ENCODE peak calls at places on chromosome 2, in five cellular contexts. O, T, V, G and X are unnamed samples.

GRCh38 chr2:15547100-15547499 is 14.0 kb downstream of the NBAS start:
- DNase-seq in V (no peak), O (no peak), G (no peak), T (no peak), X (no peak)

GRCh38 chr2:206212673-206213513 is 53.2 kb downstream of the EEF1B2 start:
- DNase-seq in V (no peak), O (no peak), G (no peak), T (no peak), X (no peak)

GRCh38 chr2:28565720-28566295 is 69.9 kb downstream of the PLB1 start:
- DNase-seq in V (no peak), T (no peak), G (no peak), O (no peak), X (no peak)

GRCh38 chr2:27059141-27059820 is 7.8 kb downstream of the AGBL5 start:
- DNase-seq in O (no peak), T (no peak), V (no peak), G (no peak), X (no peak)

GRCh38 chr2:94982661-94983060 is 42.8 kb upstream of the MAL start:
- DNase-seq in G (no peak), V (no peak), T (no peak), O (no peak), X (no peak)

GRCh38 chr2:110679337-110679707 is 1.5 kb upstream of the BUB1 start:
- DNase-seq in T (no peak), G (no peak), O (peak), V (no peak), X (no peak)

GRCh38 chr2:20190862-20191713 is 33.8 kb downstream of the SDC1 start:
- DNase-seq in O (no peak), V (peak), G (no peak), T (peak), X (no peak)

GRCh38 chr2:179253226-179253625 is 11.4 kb downstream of the SESTD1 start:
- DNase-seq in O (no peak), T (no peak), V (no peak), G (no peak), X (no peak)

GRCh38 chr2:109555346-109555900 is 58.3 kb downstream of the SEPTIN10 start:
- DNase-seq in G (no peak), O (no peak), T (no peak), V (no peak), X (no peak)

GRCh38 chr2:230343747-230344146 is 16.8 kb downstream of the SP140L start:
- DNase-seq in V (no peak), O (no peak), G (no peak), T (no peak), X (no peak)

GRCh38 chr2:33526132-33526531 is 49.7 kb downstream of the RASGRP3 start:
- DNase-seq in T (no peak), G (no peak), V (no peak), O (no peak), X (no peak)

GRCh38 chr2:240967681-240968621 is 30.5 kb upstream of the SNED1 start:
- DNase-seq in O (no peak), T (no peak), G (no peak), V (no peak), X (no peak)

GRCh38 chr2:165376571-165376975 is 92.9 kb upstream of the CSRNP3 start:
- DNase-seq in O (no peak), V (no peak), G (no peak), T (no peak), X (no peak)

GRCh38 chr2:182381225-182381624 is 45.6 kb downstream of the PDE1A start:
- DNase-seq in O (no peak), V (no peak), T (no peak), G (no peak), X (no peak)

GRCh38 chr2:8332646-8333045 is 349.2 kb upstream of the ID2 start:
- DNase-seq in G (no peak), O (no peak), V (no peak), T (no peak), X (no peak)

GRCh38 chr2:200779214-200779613 is 32.5 kb upstream of the BZW1 start:
- DNase-seq in O (no peak), V (no peak), G (no peak), T (no peak), X (no peak)

GRCh38 chr2:150653351-150653750 is 165.9 kb upstream of the RND3 start:
- DNase-seq in O (no peak), T (no peak), V (no peak), G (no peak), X (no peak)

GRCh38 chr2:12663306-12664037 is 53.3 kb upstream of the TRIB2 start:
- DNase-seq in G (no peak), O (no peak), V (no peak), T (no peak), X (no peak)

GRCh38 chr2:133342960-133343359 is 225.3 kb downstream of the NCKAP5 start:
- DNase-seq in T (no peak), O (no peak), V (no peak), G (no peak), X (no peak)

GRCh38 chr2:110885256-110885655 is 152.9 kb downstream of the ACOXL start:
- DNase-seq in O (no peak), T (no peak), G (no peak), V (no peak), X (no peak)

GRCh38 chr2:18119883-18120282 is 241.4 kb downstream of the KCNS3 start:
- DNase-seq in T (no peak), G (no peak), V (no peak), O (no peak), X (no peak)

GRCh38 chr2:237752761-237753165 is 45.8 kb upstream of the RBM44 start:
- DNase-seq in O (no peak), V (no peak), G (peak), T (no peak), X (no peak)

GRCh38 chr2:47307066-47307465 is 95.9 kb upstream of the MSH2 start:
- DNase-seq in O (no peak), T (no peak), V (no peak), G (no peak), X (no peak)

GRCh38 chr2:229275506-229275905 is 4.4 kb upstream of the PID1 start:
- DNase-seq in T (no peak), V (no peak), G (no peak), O (no peak), X (no peak)

GRCh38 chr2:75450068-75450467 is 110.7 kb downstream of the EVA1A start:
- DNase-seq in V (no peak), G (no peak), O (no peak), T (no peak), X (no peak)

GRCh38 chr2:114259389-114259788 is 183.1 kb upstream of the DPP10 start:
- DNase-seq in G (no peak), V (no peak), O (no peak), T (no peak), X (no peak)

GRCh38 chr2:195563857-195564512 is 93.0 kb upstream of the SLC39A10 start:
- DNase-seq in V (no peak), T (no peak), G (no peak), O (no peak), X (no peak)

GRCh38 chr2:241777167-241777685 is 604 bp downstream of the GAL3ST2 start:
- DNase-seq in T (peak), G (no peak), V (no peak), O (no peak), X (no peak)

GRCh38 chr2:212547716-212548458 is 9.3 kb upstream of the ERBB4 start:
- DNase-seq in O (no peak), T (no peak), V (no peak), G (no peak), X (no peak)

GRCh38 chr2:130185436-130185835 is 3.4 kb downstream of the MZT2B start:
- DNase-seq in T (no peak), V (no peak), O (no peak), G (no peak), X (no peak)

GRCh38 chr2:226187126-226187525 is 612.5 kb downstream of the IRS1 start:
- DNase-seq in O (no peak), T (no peak), V (no peak), G (no peak), X (no peak)

GRCh38 chr2:212421571-212422334 is 116.8 kb downstream of the ERBB4 start:
- DNase-seq in T (no peak), V (no peak), G (no peak), O (no peak), X (no peak)

GRCh38 chr2:71317060-71317459 is 14.5 kb upstream of the ZNF638 start:
- DNase-seq in V (no peak), T (no peak), G (no peak), O (no peak), X (no peak)

GRCh38 chr2:240430595-240430994 is 4.9 kb upstream of the GPC1 start:
- DNase-seq in V (no peak), O (no peak), T (peak), G (no peak), X (no peak)

DNA sequence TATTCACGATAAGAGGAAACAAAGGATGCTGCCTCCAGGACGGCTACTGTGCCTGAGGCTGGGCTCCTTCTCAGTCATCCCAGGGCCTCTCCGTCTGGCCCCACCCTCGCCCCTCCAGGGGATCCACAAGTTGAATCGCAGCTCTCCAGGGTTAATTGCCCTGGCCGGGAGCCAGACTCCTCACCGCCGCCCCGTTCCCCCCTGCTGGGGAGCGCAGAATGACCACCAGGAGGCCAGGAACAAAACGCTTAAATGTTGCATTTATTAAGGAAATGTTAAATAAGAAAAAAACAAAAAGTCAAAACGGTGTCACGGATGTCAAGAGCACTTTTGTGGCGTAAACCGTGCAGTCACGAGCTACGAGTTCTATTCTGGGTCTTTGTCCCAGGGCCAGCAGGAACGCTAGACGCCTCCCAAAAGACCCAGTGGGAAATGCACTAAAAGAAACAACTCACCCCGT is 1.4 kb downstream of the RPRM start:
- DNase-seq in T (peak), V (no peak), G (no peak), O (no peak), X (no peak)
- TF ChIP-seq CEBPB in T (no peak), V (no peak), G (no peak), O (no peak), X (no peak)

GRCh38 chr2:45649855-45650806 is 1.3 kb upstream of the PRKCE start:
- DNase-seq in G (no peak), T (peak), V (peak), O (peak), X (no peak)
- TF ChIP-seq POLR2A in G (peak), T (no peak), V (peak), O (no peak), X (no peak)

GRCh38 chr2:3639015-3639630 is 18.9 kb upstream of the ALLC start:
- DNase-seq in T (no peak), O (no peak), V (no peak), G (no peak), X (no peak)
- TF ChIP-seq SRF in T (no peak), O (no peak), V (no peak), G (no peak), X (no peak)

GRCh38 chr2:126655500-126656310 is at the start of gene GYPC:
- DNase-seq in O (peak), T (peak), V (no peak), G (no peak), X (no peak)
- TF ChIP-seq CEBPB in O (peak), T (no peak), V (peak), G (no peak), X (no peak)

GRCh38 chr2:24075259-24075658 is 867 bp downstream of the SF3B6 start:
- DNase-seq in V (no peak), O (no peak), G (no peak), T (no peak), X (no peak)

GRCh38 chr2:24076849-24077534 is 866 bp upstream of the SF3B6 start:
- DNase-seq in T (no peak), G (no peak), O (no peak), V (no peak), X (no peak)

GRCh38 chr2:24077879-24078278 is 1.8 kb upstream of the SF3B6 start:
- DNase-seq in V (no peak), O (no peak), T (no peak), G (no peak), X (no peak)

GRCh38 chr2:24077535-24077877 is 1.4 kb upstream of the SF3B6 start:
- DNase-seq in O (no peak), T (no peak), V (no peak), G (no peak), X (no peak)

GRCh38 chr2:24075915-24076848 is at the start of gene SF3B6:
- DNase-seq in G (peak), O (peak), V (peak), T (peak), X (peak)
- TF ChIP-seq POLR2A in G (peak), O (peak), V (peak), T (peak), X (peak)

GRCh38 chr2:189300917-189301316 is 121.4 kb upstream of the COL5A2 start:
- DNase-seq in T (no peak), O (no peak), V (no peak), G (no peak), X (no peak)

GRCh38 chr2:189299974-189300373 is 120.4 kb upstream of the COL5A2 start:
- DNase-seq in G (no peak), T (no peak), O (no peak), V (no peak), X (no peak)

GRCh38 chr2:189297446-189297845 is 117.9 kb upstream of the COL5A2 start:
- DNase-seq in O (no peak), V (no peak), T (no peak), G (no peak), X (no peak)

GRCh38 chr2:189298038-189298437 is 118.5 kb upstream of the COL5A2 start:
- DNase-seq in V (no peak), O (no peak), T (no peak), G (no peak), X (no peak)

DNA sequence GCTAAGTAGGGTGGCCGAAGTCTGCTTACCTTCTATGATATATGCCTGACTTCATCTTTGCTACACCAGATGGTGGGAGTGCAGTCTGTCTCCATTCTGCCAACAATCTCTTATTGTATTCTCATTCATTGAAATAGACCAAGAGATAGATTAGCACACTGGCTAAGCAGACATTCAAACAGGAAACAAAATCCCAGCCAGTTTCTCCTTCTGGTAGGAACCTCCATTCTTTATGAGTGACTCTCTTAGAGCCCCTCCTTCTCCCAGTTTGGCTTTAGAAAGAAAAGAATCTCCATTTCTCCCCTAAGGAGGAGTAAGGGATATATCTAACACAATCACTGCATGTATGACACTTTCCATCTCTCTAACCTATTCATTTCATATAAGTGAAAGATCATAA is 118.9 kb upstream of the COL5A2 start:
- DNase-seq in V (no peak), G (no peak), O (no peak), T (no peak), X (no peak)
- TF ChIP-seq SRF in V (no peak), G (no peak), O (no peak), T (no peak), X (no peak)

GRCh38 chr2:31269087-31269486 is 35.1 kb downstream of the EHD3 start:
- DNase-seq in O (no peak), T (no peak), V (no peak), G (no peak), X (no peak)

GRCh38 chr2:31268344-31268743 is 34.4 kb downstream of the EHD3 start:
- DNase-seq in G (no peak), V (no peak), O (no peak), T (no peak), X (no peak)

GRCh38 chr2:31270871-31271270 is 36.9 kb downstream of the EHD3 start:
- DNase-seq in O (no peak), V (no peak), G (no peak), T (no peak), X (no peak)

GRCh38 chr2:31271851-31272267 is 37.9 kb downstream of the EHD3 start:
- DNase-seq in V (no peak), O (no peak), G (no peak), T (no peak), X (no peak)

DNA sequence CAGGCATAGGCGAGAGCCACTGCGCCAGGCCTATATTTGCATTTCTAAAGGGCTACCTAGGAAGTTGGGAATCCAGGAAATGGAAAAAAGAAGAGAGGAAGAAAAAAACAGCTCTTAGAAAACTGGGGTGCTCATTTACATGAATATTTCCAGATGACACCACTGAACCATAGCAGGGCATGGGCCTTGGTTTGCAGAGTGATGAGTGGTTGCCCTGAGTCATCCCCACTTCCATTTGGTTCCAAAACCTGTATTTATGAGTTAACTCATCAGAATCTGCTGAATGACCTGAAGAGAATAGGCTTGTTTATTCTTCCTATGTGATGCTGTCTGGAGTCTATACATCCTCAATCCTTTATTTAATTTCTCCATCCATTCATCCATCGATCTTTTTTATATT is 36.2 kb downstream of the EHD3 start:
- DNase-seq in T (no peak), V (no peak), O (no peak), G (no peak), X (no peak)
- TF ChIP-seq CEBPB in T (no peak), V (no peak), O (no peak), G (no peak), X (no peak)

GRCh38 chr2:196638765-196639164 is 750 bp upstream of the CCDC150 start:
- DNase-seq in V (no peak), G (no peak), O (no peak), T (no peak), X (no peak)

GRCh38 chr2:196640031-196640548 is 575 bp downstream of the CCDC150 start:
- DNase-seq in V (no peak), G (peak), O (no peak), T (no peak), X (no peak)

GRCh38 chr2:196635156-196635555 is 4.4 kb upstream of the CCDC150 start:
- DNase-seq in T (no peak), O (no peak), V (no peak), G (no peak), X (no peak)

GRCh38 chr2:196639180-196640030 is at the start of gene CCDC150:
- DNase-seq in O (peak), G (peak), V (peak), T (peak), X (peak)
- TF ChIP-seq POLR2A in O (peak), G (peak), V (peak), T (peak), X (peak)

GRCh38 chr2:53442783-53443182 is 324.8 kb upstream of the CHAC2 start:
- DNase-seq in G (no peak), V (no peak), O (no peak), T (peak), X (no peak)

GRCh38 chr2:53448591-53448990 is 319.0 kb upstream of the CHAC2 start:
- DNase-seq in V (no peak), O (no peak), T (no peak), G (no peak), X (no peak)

GRCh38 chr2:53450885-53451284 is 316.7 kb upstream of the CHAC2 start:
- DNase-seq in V (no peak), T (no peak), O (no peak), G (no peak), X (no peak)

DNA sequence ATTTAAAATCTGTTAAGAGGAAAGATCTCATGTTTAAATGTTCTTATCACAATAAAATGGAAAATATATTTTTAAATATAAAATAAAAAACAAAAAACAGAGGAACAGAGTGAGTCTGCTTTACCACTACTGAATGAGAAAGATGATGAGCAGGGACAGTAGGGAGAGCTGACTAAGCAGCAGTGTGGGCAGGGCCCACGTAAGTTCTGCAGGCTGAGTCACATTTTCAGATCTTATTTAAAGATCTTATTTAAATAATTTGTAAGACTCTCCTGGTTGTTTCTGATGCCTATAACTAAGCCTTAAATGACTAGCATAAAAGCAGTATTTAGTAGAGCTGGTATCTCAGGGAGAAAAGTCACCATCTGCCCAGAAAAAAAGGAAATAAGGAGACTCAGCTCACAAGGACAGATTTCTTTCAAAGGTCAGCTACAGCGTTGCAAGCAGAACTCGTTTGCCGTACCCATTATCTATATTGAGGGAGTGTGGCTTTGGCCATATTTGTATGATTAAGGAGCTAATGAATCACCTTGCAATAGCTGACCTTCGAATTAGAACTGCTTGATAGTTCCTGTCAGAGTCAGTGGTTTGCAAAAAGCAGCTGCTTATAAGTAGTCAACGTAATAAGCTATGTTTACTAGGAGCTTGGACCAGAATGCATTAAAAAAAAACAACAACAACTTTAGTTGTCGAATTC is 322.1 kb upstream of the CHAC2 start:
- DNase-seq in T (no peak), V (no peak), O (no peak), G (no peak), X (no peak)
- TF ChIP-seq SRF in T (no peak), V (no peak), O (no peak), G (no peak), X (no peak)